ENCODE peak calls at places on chromosomes 4 and X, in nine cellular contexts. One of them, this sample, is unnamed.

GRCh38 chrX:48520976-48521352 is 644 bp upstream of the EBP start:
- DNase-seq in stimulated activated effector memory CD8-positive, alpha-beta T cell treated with anti-CD3 and anti-CD28 coated beads, Interleukin-12 subunit alpha, Interleukin-12 subunit beta, amount 100 ng/mL, for 72 hours: no peak
- DNase-seq in iPS-NIHi11: peak; percentile 13
- DNase-seq in HuH-7: peak; percentile 38
- DNase-seq in NB4: peak; percentile 41
- DNase-seq in HT1080: peak; percentile 38
- DNase-seq in SW480: no peak
- DNase-seq in astrocyte: no peak
- DNase-seq in EL: peak; percentile 3
- DNase-seq in this sample: no peak

GRCh38 chr4:108139089-108139488 is 29.6 kb downstream of the LEF1 start:
- DNase-seq in HuH-7: no peak
- DNase-seq in SW480: no peak
- DNase-seq in EL: no peak
- DNase-seq in HT1080: no peak
- DNase-seq in NB4: no peak
- DNase-seq in iPS-NIHi11: no peak
- DNase-seq in astrocyte: no peak
- DNase-seq in stimulated activated effector memory CD8-positive, alpha-beta T cell treated with anti-CD3 and anti-CD28 coated beads, Interleukin-12 subunit alpha, Interleukin-12 subunit beta, amount 100 ng/mL, for 72 hours: no peak
- DNase-seq in this sample: no peak

GRCh38 chr4:55534306-55534705 is 12.4 kb downstream of the CLOCK start:
- DNase-seq in EL: no peak
- DNase-seq in HT1080: no peak
- DNase-seq in HuH-7: no peak
- DNase-seq in NB4: no peak
- DNase-seq in iPS-NIHi11: no peak
- DNase-seq in SW480: no peak
- DNase-seq in astrocyte: no peak
- DNase-seq in stimulated activated effector memory CD8-positive, alpha-beta T cell treated with anti-CD3 and anti-CD28 coated beads, Interleukin-12 subunit alpha, Interleukin-12 subunit beta, amount 100 ng/mL, for 72 hours: no peak
- DNase-seq in this sample: no peak

GRCh38 chr4:140122891-140123290 is 31.1 kb downstream of the MAML3 start:
- DNase-seq in EL: no peak
- DNase-seq in NB4: no peak
- DNase-seq in iPS-NIHi11: no peak
- DNase-seq in stimulated activated effector memory CD8-positive, alpha-beta T cell treated with anti-CD3 and anti-CD28 coated beads, Interleukin-12 subunit alpha, Interleukin-12 subunit beta, amount 100 ng/mL, for 72 hours: no peak
- DNase-seq in astrocyte: no peak
- DNase-seq in SW480: no peak
- DNase-seq in HT1080: no peak
- DNase-seq in HuH-7: no peak
- DNase-seq in this sample: no peak

GRCh38 chr4:104677122-104677521 is 182.4 kb upstream of the CXXC4 start:
- DNase-seq in HT1080: no peak
- DNase-seq in HuH-7: no peak
- DNase-seq in iPS-NIHi11: peak; percentile 38
- DNase-seq in astrocyte: peak; percentile 21
- DNase-seq in NB4: no peak
- DNase-seq in EL: no peak
- DNase-seq in SW480: no peak
- DNase-seq in stimulated activated effector memory CD8-positive, alpha-beta T cell treated with anti-CD3 and anti-CD28 coated beads, Interleukin-12 subunit alpha, Interleukin-12 subunit beta, amount 100 ng/mL, for 72 hours: no peak
- DNase-seq in this sample: no peak

GRCh38 chr4:112908511-112908910 is 140.9 kb upstream of the ANK2 start:
- DNase-seq in stimulated activated effector memory CD8-positive, alpha-beta T cell treated with anti-CD3 and anti-CD28 coated beads, Interleukin-12 subunit alpha, Interleukin-12 subunit beta, amount 100 ng/mL, for 72 hours: no peak
- DNase-seq in HT1080: peak; percentile 82
- DNase-seq in NB4: no peak
- DNase-seq in HuH-7: no peak
- DNase-seq in astrocyte: no peak
- DNase-seq in EL: no peak
- DNase-seq in SW480: no peak
- DNase-seq in iPS-NIHi11: no peak
- DNase-seq in this sample: no peak

GRCh38 chrX:72365126-72365525 is 59.4 kb upstream of the CITED1 start:
- DNase-seq in HuH-7: no peak
- DNase-seq in NB4: no peak
- DNase-seq in iPS-NIHi11: no peak
- DNase-seq in SW480: no peak
- DNase-seq in EL: no peak
- DNase-seq in astrocyte: no peak
- DNase-seq in HT1080: no peak
- DNase-seq in stimulated activated effector memory CD8-positive, alpha-beta T cell treated with anti-CD3 and anti-CD28 coated beads, Interleukin-12 subunit alpha, Interleukin-12 subunit beta, amount 100 ng/mL, for 72 hours: no peak
- DNase-seq in this sample: no peak

GRCh38 chr4:38562751-38563198 is 101.2 kb upstream of the KLF3 start:
- DNase-seq in SW480: no peak
- DNase-seq in NB4: peak; percentile 20
- DNase-seq in HT1080: peak; percentile 52
- DNase-seq in stimulated activated effector memory CD8-positive, alpha-beta T cell treated with anti-CD3 and anti-CD28 coated beads, Interleukin-12 subunit alpha, Interleukin-12 subunit beta, amount 100 ng/mL, for 72 hours: no peak
- DNase-seq in astrocyte: peak; percentile 5
- DNase-seq in HuH-7: no peak
- DNase-seq in iPS-NIHi11: peak; percentile 23
- DNase-seq in EL: peak; percentile 8
- DNase-seq in this sample: no peak

GRCh38 chr4:161642708-161643107 is 521.1 kb downstream of the FSTL5 start:
- DNase-seq in NB4: no peak
- DNase-seq in astrocyte: peak; percentile 11
- DNase-seq in HuH-7: no peak
- DNase-seq in iPS-NIHi11: no peak
- DNase-seq in stimulated activated effector memory CD8-positive, alpha-beta T cell treated with anti-CD3 and anti-CD28 coated beads, Interleukin-12 subunit alpha, Interleukin-12 subunit beta, amount 100 ng/mL, for 72 hours: no peak
- DNase-seq in HT1080: no peak
- DNase-seq in EL: no peak
- DNase-seq in SW480: no peak
- DNase-seq in this sample: peak; percentile 26

GRCh38 chr4:8765631-8766590 is 105.7 kb downstream of the HMX1 start:
- DNase-seq in astrocyte: no peak
- DNase-seq in HuH-7: no peak
- DNase-seq in NB4: no peak
- DNase-seq in SW480: peak; percentile 18
- DNase-seq in iPS-NIHi11: no peak
- DNase-seq in stimulated activated effector memory CD8-positive, alpha-beta T cell treated with anti-CD3 and anti-CD28 coated beads, Interleukin-12 subunit alpha, Interleukin-12 subunit beta, amount 100 ng/mL, for 72 hours: no peak
- DNase-seq in HT1080: no peak
- DNase-seq in EL: no peak
- DNase-seq in this sample: no peak

GRCh38 chr4:1004557-1005485 is 6.6 kb upstream of the FGFRL1 start:
- DNase-seq in iPS-NIHi11: no peak
- DNase-seq in astrocyte: no peak
- DNase-seq in stimulated activated effector memory CD8-positive, alpha-beta T cell treated with anti-CD3 and anti-CD28 coated beads, Interleukin-12 subunit alpha, Interleukin-12 subunit beta, amount 100 ng/mL, for 72 hours: no peak
- DNase-seq in NB4: no peak
- DNase-seq in SW480: no peak
- DNase-seq in HuH-7: no peak
- DNase-seq in EL: no peak
- DNase-seq in HT1080: no peak
- DNase-seq in this sample: no peak

GRCh38 chrX:72536542-72536941 is 36.1 kb downstream of the HDAC8 start:
- DNase-seq in HT1080: no peak
- DNase-seq in HuH-7: no peak
- DNase-seq in astrocyte: no peak
- DNase-seq in stimulated activated effector memory CD8-positive, alpha-beta T cell treated with anti-CD3 and anti-CD28 coated beads, Interleukin-12 subunit alpha, Interleukin-12 subunit beta, amount 100 ng/mL, for 72 hours: no peak
- DNase-seq in iPS-NIHi11: no peak
- DNase-seq in EL: no peak
- DNase-seq in NB4: no peak
- DNase-seq in SW480: no peak
- DNase-seq in this sample: no peak

GRCh38 chr4:15378055-15378454 is 49.8 kb upstream of the C1QTNF7 start:
- DNase-seq in NB4: peak; percentile 21
- DNase-seq in SW480: no peak
- DNase-seq in iPS-NIHi11: no peak
- DNase-seq in astrocyte: no peak
- DNase-seq in HT1080: peak; percentile 71
- DNase-seq in HuH-7: no peak
- DNase-seq in stimulated activated effector memory CD8-positive, alpha-beta T cell treated with anti-CD3 and anti-CD28 coated beads, Interleukin-12 subunit alpha, Interleukin-12 subunit beta, amount 100 ng/mL, for 72 hours: no peak
- DNase-seq in EL: no peak
- DNase-seq in this sample: no peak

GRCh38 chrX:92232182-92232581 is 453.0 kb downstream of the PCDH11X start:
- DNase-seq in iPS-NIHi11: peak; percentile 12
- DNase-seq in EL: no peak
- DNase-seq in astrocyte: no peak
- DNase-seq in stimulated activated effector memory CD8-positive, alpha-beta T cell treated with anti-CD3 and anti-CD28 coated beads, Interleukin-12 subunit alpha, Interleukin-12 subunit beta, amount 100 ng/mL, for 72 hours: no peak
- DNase-seq in NB4: peak; percentile 15
- DNase-seq in HT1080: peak; percentile 1
- DNase-seq in SW480: no peak
- DNase-seq in HuH-7: no peak
- DNase-seq in this sample: no peak

GRCh38 chr4:185512516-185512915 is 22.8 kb downstream of the PDLIM3 start:
- DNase-seq in iPS-NIHi11: no peak
- DNase-seq in astrocyte: peak; percentile 79
- DNase-seq in stimulated activated effector memory CD8-positive, alpha-beta T cell treated with anti-CD3 and anti-CD28 coated beads, Interleukin-12 subunit alpha, Interleukin-12 subunit beta, amount 100 ng/mL, for 72 hours: no peak
- DNase-seq in SW480: no peak
- DNase-seq in EL: peak; percentile 41
- DNase-seq in NB4: no peak
- DNase-seq in HT1080: no peak
- DNase-seq in HuH-7: no peak
- DNase-seq in this sample: peak; percentile 35

GRCh38 chr4:26701786-26702227 is 117.9 kb downstream of the TBC1D19 start:
- DNase-seq in SW480: no peak
- DNase-seq in EL: peak; percentile 27
- DNase-seq in iPS-NIHi11: no peak
- DNase-seq in NB4: no peak
- DNase-seq in stimulated activated effector memory CD8-positive, alpha-beta T cell treated with anti-CD3 and anti-CD28 coated beads, Interleukin-12 subunit alpha, Interleukin-12 subunit beta, amount 100 ng/mL, for 72 hours: no peak
- DNase-seq in astrocyte: peak; percentile 51
- DNase-seq in HuH-7: no peak
- DNase-seq in HT1080: no peak
- DNase-seq in this sample: no peak

GRCh38 chrX:41705680-41706374 is 17.1 kb downstream of the GPR34 start:
- DNase-seq in astrocyte: no peak
- DNase-seq in stimulated activated effector memory CD8-positive, alpha-beta T cell treated with anti-CD3 and anti-CD28 coated beads, Interleukin-12 subunit alpha, Interleukin-12 subunit beta, amount 100 ng/mL, for 72 hours: no peak
- DNase-seq in EL: no peak
- DNase-seq in HuH-7: no peak
- DNase-seq in NB4: peak; percentile 82
- DNase-seq in SW480: no peak
- DNase-seq in iPS-NIHi11: no peak
- DNase-seq in HT1080: no peak
- DNase-seq in this sample: no peak

GRCh38 chrX:56233682-56234081 is 1.5 kb downstream of the KLF8 start:
- DNase-seq in NB4: no peak
- DNase-seq in stimulated activated effector memory CD8-positive, alpha-beta T cell treated with anti-CD3 and anti-CD28 coated beads, Interleukin-12 subunit alpha, Interleukin-12 subunit beta, amount 100 ng/mL, for 72 hours: no peak
- DNase-seq in astrocyte: peak; percentile 0
- DNase-seq in iPS-NIHi11: peak; percentile 18
- DNase-seq in HT1080: no peak
- DNase-seq in HuH-7: no peak
- DNase-seq in SW480: no peak
- DNase-seq in EL: no peak
- DNase-seq in this sample: no peak

GRCh38 chr4:1534876-1535526 is 128.8 kb upstream of the NKX1-1 start:
- DNase-seq in SW480: no peak
- DNase-seq in astrocyte: no peak
- DNase-seq in NB4: no peak
- DNase-seq in HT1080: no peak
- DNase-seq in EL: no peak
- DNase-seq in iPS-NIHi11: no peak
- DNase-seq in HuH-7: no peak
- DNase-seq in stimulated activated effector memory CD8-positive, alpha-beta T cell treated with anti-CD3 and anti-CD28 coated beads, Interleukin-12 subunit alpha, Interleukin-12 subunit beta, amount 100 ng/mL, for 72 hours: no peak
- DNase-seq in this sample: no peak

GRCh38 chrX:134813697-134814096 is 155.4 kb upstream of the PLAC1 start:
- DNase-seq in astrocyte: no peak
- DNase-seq in stimulated activated effector memory CD8-positive, alpha-beta T cell treated with anti-CD3 and anti-CD28 coated beads, Interleukin-12 subunit alpha, Interleukin-12 subunit beta, amount 100 ng/mL, for 72 hours: no peak
- DNase-seq in HT1080: no peak
- DNase-seq in SW480: no peak
- DNase-seq in EL: no peak
- DNase-seq in NB4: no peak
- DNase-seq in HuH-7: no peak
- DNase-seq in iPS-NIHi11: no peak
- DNase-seq in this sample: no peak

GRCh38 chr4:155392486-155393184 is 15.9 kb upstream of the MAP9 start:
- DNase-seq in NB4: no peak
- DNase-seq in HT1080: peak; percentile 84
- DNase-seq in iPS-NIHi11: no peak
- DNase-seq in EL: peak; percentile 89
- DNase-seq in HuH-7: no peak
- DNase-seq in astrocyte: peak; percentile 53
- DNase-seq in SW480: peak; percentile 1
- DNase-seq in stimulated activated effector memory CD8-positive, alpha-beta T cell treated with anti-CD3 and anti-CD28 coated beads, Interleukin-12 subunit alpha, Interleukin-12 subunit beta, amount 100 ng/mL, for 72 hours: no peak
- DNase-seq in this sample: peak; percentile 76

GRCh38 chr4:74374128-74374527 is 9.2 kb downstream of the EREG start:
- DNase-seq in iPS-NIHi11: no peak
- DNase-seq in NB4: no peak
- DNase-seq in SW480: no peak
- DNase-seq in stimulated activated effector memory CD8-positive, alpha-beta T cell treated with anti-CD3 and anti-CD28 coated beads, Interleukin-12 subunit alpha, Interleukin-12 subunit beta, amount 100 ng/mL, for 72 hours: no peak
- DNase-seq in HT1080: no peak
- DNase-seq in EL: no peak
- DNase-seq in astrocyte: no peak
- DNase-seq in HuH-7: no peak
- DNase-seq in this sample: no peak

GRCh38 chrX:133005038-133005437 is 46.6 kb upstream of the HS6ST2 start:
- DNase-seq in HuH-7: peak; percentile 23
- DNase-seq in SW480: peak; percentile 35
- DNase-seq in NB4: peak; percentile 25
- DNase-seq in EL: no peak
- DNase-seq in stimulated activated effector memory CD8-positive, alpha-beta T cell treated with anti-CD3 and anti-CD28 coated beads, Interleukin-12 subunit alpha, Interleukin-12 subunit beta, amount 100 ng/mL, for 72 hours: no peak
- DNase-seq in iPS-NIHi11: peak; percentile 37
- DNase-seq in HT1080: peak; percentile 4
- DNase-seq in astrocyte: peak; percentile 4
- DNase-seq in this sample: peak; percentile 15

GRCh38 chr4:86909540-86909939 is 17.3 kb upstream of the C4orf36 start:
- DNase-seq in HuH-7: no peak
- DNase-seq in SW480: no peak
- DNase-seq in iPS-NIHi11: no peak
- DNase-seq in astrocyte: no peak
- DNase-seq in NB4: no peak
- DNase-seq in EL: no peak
- DNase-seq in stimulated activated effector memory CD8-positive, alpha-beta T cell treated with anti-CD3 and anti-CD28 coated beads, Interleukin-12 subunit alpha, Interleukin-12 subunit beta, amount 100 ng/mL, for 72 hours: no peak
- DNase-seq in HT1080: no peak
- DNase-seq in this sample: no peak

GRCh38 chr4:25223770-25224375 is 10.0 kb upstream of the PI4K2B start:
- DNase-seq in SW480: peak; percentile 6
- DNase-seq in astrocyte: peak; percentile 34
- DNase-seq in stimulated activated effector memory CD8-positive, alpha-beta T cell treated with anti-CD3 and anti-CD28 coated beads, Interleukin-12 subunit alpha, Interleukin-12 subunit beta, amount 100 ng/mL, for 72 hours: no peak
- DNase-seq in iPS-NIHi11: no peak
- DNase-seq in NB4: peak; percentile 51
- DNase-seq in HuH-7: no peak
- DNase-seq in EL: peak; percentile 29
- DNase-seq in HT1080: peak; percentile 21
- DNase-seq in this sample: no peak

GRCh38 chrX:387729-388128 is 1.0 kb upstream of the PPP2R3B start:
- DNase-seq in SW480: no peak
- DNase-seq in HuH-7: no peak
- DNase-seq in iPS-NIHi11: no peak
- DNase-seq in NB4: no peak
- DNase-seq in EL: no peak
- DNase-seq in stimulated activated effector memory CD8-positive, alpha-beta T cell treated with anti-CD3 and anti-CD28 coated beads, Interleukin-12 subunit alpha, Interleukin-12 subunit beta, amount 100 ng/mL, for 72 hours: no peak
- DNase-seq in HT1080: no peak
- DNase-seq in astrocyte: no peak
- DNase-seq in this sample: no peak

GRCh38 chr4:15882675-15883086 is 55.9 kb downstream of the FGFBP1 start:
- DNase-seq in HT1080: peak; percentile 71
- DNase-seq in EL: peak; percentile 68
- DNase-seq in iPS-NIHi11: peak; percentile 68
- DNase-seq in stimulated activated effector memory CD8-positive, alpha-beta T cell treated with anti-CD3 and anti-CD28 coated beads, Interleukin-12 subunit alpha, Interleukin-12 subunit beta, amount 100 ng/mL, for 72 hours: peak; percentile 14
- DNase-seq in HuH-7: peak; percentile 58
- DNase-seq in astrocyte: peak; percentile 58
- DNase-seq in NB4: peak; percentile 89
- DNase-seq in SW480: peak; percentile 71
- DNase-seq in this sample: peak; percentile 21

GRCh38 chrX:107675823-107676555 is 47.7 kb downstream of the PRPS1 start:
- DNase-seq in HT1080: no peak
- DNase-seq in astrocyte: no peak
- DNase-seq in HuH-7: no peak
- DNase-seq in SW480: no peak
- DNase-seq in iPS-NIHi11: no peak
- DNase-seq in stimulated activated effector memory CD8-positive, alpha-beta T cell treated with anti-CD3 and anti-CD28 coated beads, Interleukin-12 subunit alpha, Interleukin-12 subunit beta, amount 100 ng/mL, for 72 hours: no peak
- DNase-seq in NB4: peak; percentile 93
- DNase-seq in EL: no peak
- DNase-seq in this sample: no peak

GRCh38 chr4:159238631-159239030 is 135.8 kb downstream of the RAPGEF2 start:
- DNase-seq in HuH-7: no peak
- DNase-seq in iPS-NIHi11: no peak
- DNase-seq in SW480: no peak
- DNase-seq in HT1080: peak; percentile 5
- DNase-seq in EL: no peak
- DNase-seq in NB4: no peak
- DNase-seq in astrocyte: peak; percentile 35
- DNase-seq in stimulated activated effector memory CD8-positive, alpha-beta T cell treated with anti-CD3 and anti-CD28 coated beads, Interleukin-12 subunit alpha, Interleukin-12 subunit beta, amount 100 ng/mL, for 72 hours: no peak
- DNase-seq in this sample: no peak

GRCh38 chrX:54066841-54067240 is 22.6 kb upstream of the PHF8 start:
- DNase-seq in astrocyte: peak; percentile 40
- DNase-seq in iPS-NIHi11: no peak
- DNase-seq in stimulated activated effector memory CD8-positive, alpha-beta T cell treated with anti-CD3 and anti-CD28 coated beads, Interleukin-12 subunit alpha, Interleukin-12 subunit beta, amount 100 ng/mL, for 72 hours: no peak
- DNase-seq in NB4: no peak
- DNase-seq in HT1080: no peak
- DNase-seq in EL: peak; percentile 22
- DNase-seq in HuH-7: no peak
- DNase-seq in SW480: no peak
- DNase-seq in this sample: no peak

GRCh38 chr4:128333309-128334006 is 45.8 kb upstream of the PGRMC2 start:
- DNase-seq in iPS-NIHi11: no peak
- DNase-seq in NB4: no peak
- DNase-seq in SW480: no peak
- DNase-seq in HT1080: no peak
- DNase-seq in EL: no peak
- DNase-seq in HuH-7: no peak
- DNase-seq in astrocyte: no peak
- DNase-seq in stimulated activated effector memory CD8-positive, alpha-beta T cell treated with anti-CD3 and anti-CD28 coated beads, Interleukin-12 subunit alpha, Interleukin-12 subunit beta, amount 100 ng/mL, for 72 hours: no peak
- DNase-seq in this sample: no peak